ENCODE peak calls at places on chromosomes 1 and 21, in nine cellular contexts. D, F, J, Z, V, E, I, X and N are unnamed samples.

GRCh38 chr1:112881742-112882127 is 74.3 kb downstream of the SLC16A1 start:
- DNase-seq in D (peak), F (no peak), J (peak), Z (no peak), V (no peak), E (no peak), I (no peak), X (no peak), N (no peak)

GRCh38 chr21:38380391-38381137 is 117.7 kb downstream of the ERG start:
- DNase-seq in D (peak), F (peak), J (no peak), Z (no peak), V (peak), E (no peak), I (no peak), X (no peak), N (no peak)

GRCh38 chr1:11563560-11564069 is 84.7 kb downstream of the DISP3 start:
- DNase-seq in D (no peak), F (no peak), J (no peak), Z (no peak), V (peak), E (no peak), I (no peak), X (no peak), N (no peak)

GRCh38 chr1:55827350-55827749 is 612.2 kb upstream of the USP24 start:
- DNase-seq in D (peak), F (peak), J (peak), Z (no peak), V (peak), E (no peak), I (no peak), X (no peak), N (no peak)

GRCh38 chr1:113140588-113141446 is 67.8 kb downstream of the LRIG2 start:
- DNase-seq in D (peak), F (peak), J (peak), Z (peak), V (peak), E (peak), I (no peak), X (peak), N (peak)

GRCh38 chr1:227192163-227192562 is 126.1 kb downstream of the CDC42BPA start:
- DNase-seq in D (peak), F (peak), J (peak), Z (peak), V (peak), E (peak), I (no peak), X (no peak), N (no peak)

GRCh38 chr1:41700581-41700980 is 216.1 kb upstream of the EDN2 start:
- DNase-seq in D (no peak), F (no peak), J (no peak), Z (no peak), V (no peak), E (no peak), I (no peak), X (no peak), N (no peak)

GRCh38 chr1:197541411-197541810 is 233.9 kb downstream of the DENND1B start:
- DNase-seq in D (no peak), F (no peak), J (no peak), Z (no peak), V (no peak), E (no peak), I (no peak), X (no peak), N (no peak)

GRCh38 chr1:168879906-168880734 is 151.1 kb upstream of the DPT start:
- DNase-seq in D (no peak), F (no peak), J (peak), Z (peak), V (peak), E (peak), I (no peak), X (no peak), N (no peak)

GRCh38 chr1:110874303-110875215 is 1.6 kb downstream of the CD53 start:
- DNase-seq in D (no peak), F (no peak), J (no peak), Z (no peak), V (peak), E (no peak), I (no peak), X (no peak), N (no peak)

GRCh38 chr1:85058781-85059180 is 10.5 kb upstream of the MCOLN3 start:
- DNase-seq in D (no peak), F (no peak), J (no peak), Z (no peak), V (no peak), E (no peak), I (no peak), X (no peak), N (no peak)

GRCh38 chr1:201295861-201296260 is 12.6 kb downstream of the PKP1 start:
- DNase-seq in D (peak), F (peak), J (no peak), Z (no peak), V (peak), E (no peak), I (no peak), X (no peak), N (no peak)

GRCh38 chr1:206674745-206675175 is 9.9 kb upstream of the MAPKAPK2 start:
- DNase-seq in D (peak), F (peak), J (peak), Z (peak), V (peak), E (no peak), I (no peak), X (no peak), N (no peak)

GRCh38 chr1:239998312-239998649 is 93.4 kb upstream of the FMN2 start:
- DNase-seq in D (no peak), F (no peak), J (no peak), Z (no peak), V (no peak), E (no peak), I (no peak), X (no peak), N (no peak)

GRCh38 chr1:71294178-71294577 is 213.3 kb upstream of the ZRANB2 start:
- DNase-seq in D (peak), F (peak), J (no peak), Z (no peak), V (peak), E (no peak), I (no peak), X (no peak), N (no peak)

GRCh38 chr1:225412803-225413338 is 15.0 kb downstream of the LBR start:
- DNase-seq in D (no peak), F (no peak), J (no peak), Z (no peak), V (no peak), E (no peak), I (no peak), X (no peak), N (no peak)

GRCh38 chr1:54826226-54826816 is 25.2 kb upstream of the TTC22 start:
- DNase-seq in D (no peak), F (no peak), J (no peak), Z (no peak), V (no peak), E (no peak), I (no peak), X (no peak), N (no peak)

GRCh38 chr1:28374297-28374696 is 4.8 kb downstream of the PHACTR4 start:
- DNase-seq in D (peak), F (peak), J (no peak), Z (no peak), V (no peak), E (no peak), I (no peak), X (no peak), N (no peak)

GRCh38 chr1:160078392-160079195 is 2.7 kb upstream of the KCNJ9 start:
- DNase-seq in D (no peak), F (no peak), J (peak), Z (no peak), V (peak), E (no peak), I (no peak), X (no peak), N (no peak)

GRCh38 chr1:18972991-18973390 is 16.5 kb upstream of the IFFO2 start:
- DNase-seq in D (peak), F (no peak), J (no peak), Z (no peak), V (peak), E (no peak), I (no peak), X (no peak), N (no peak)

GRCh38 chr1:3912809-3913685 is 13.0 kb upstream of the C1orf174 start:
- DNase-seq in D (no peak), F (no peak), J (no peak), Z (no peak), V (no peak), E (no peak), I (no peak), X (no peak), N (no peak)

GRCh38 chr21:41877901-41878830 is 978 bp downstream of the PRDM15 start:
- DNase-seq in D (peak), F (peak), J (peak), Z (no peak), V (peak), E (no peak), I (no peak), X (no peak), N (no peak)

GRCh38 chr1:228902781-228903572 is 167.7 kb downstream of the RHOU start:
- DNase-seq in D (peak), F (peak), J (peak), Z (peak), V (peak), E (peak), I (peak), X (no peak), N (no peak)

GRCh38 chr1:233624289-233624688 is 10.4 kb downstream of the KCNK1 start:
- DNase-seq in D (no peak), F (no peak), J (no peak), Z (no peak), V (no peak), E (no peak), I (no peak), X (no peak), N (no peak)

GRCh38 chr1:206748348-206749034 is 22.1 kb upstream of the IL19 start:
- DNase-seq in D (no peak), F (no peak), J (no peak), Z (no peak), V (peak), E (no peak), I (no peak), X (no peak), N (no peak)

GRCh38 chr21:31683029-31683428 is 23.5 kb downstream of the SOD1 start:
- DNase-seq in D (no peak), F (no peak), J (no peak), Z (no peak), V (no peak), E (no peak), I (no peak), X (no peak), N (no peak)

GRCh38 chr1:154628122-154628405 is 20.1 kb upstream of the ADAR start:
- DNase-seq in D (no peak), F (no peak), J (no peak), Z (no peak), V (no peak), E (no peak), I (no peak), X (no peak), N (no peak)

GRCh38 chr1:154626456-154627246 is 18.7 kb upstream of the ADAR start:
- DNase-seq in D (no peak), F (no peak), J (no peak), Z (no peak), V (no peak), E (no peak), I (no peak), X (no peak), N (no peak)

GRCh38 chr1:154624756-154625643 is 17.0 kb upstream of the ADAR start:
- DNase-seq in D (peak), F (peak), J (no peak), Z (no peak), V (peak), E (no peak), I (no peak), X (no peak), N (no peak)

GRCh38 chr1:154629160-154630073 is 21.4 kb upstream of the ADAR start:
- DNase-seq in D (peak), F (no peak), J (no peak), Z (no peak), V (peak), E (no peak), I (no peak), X (no peak), N (no peak)

DNA sequence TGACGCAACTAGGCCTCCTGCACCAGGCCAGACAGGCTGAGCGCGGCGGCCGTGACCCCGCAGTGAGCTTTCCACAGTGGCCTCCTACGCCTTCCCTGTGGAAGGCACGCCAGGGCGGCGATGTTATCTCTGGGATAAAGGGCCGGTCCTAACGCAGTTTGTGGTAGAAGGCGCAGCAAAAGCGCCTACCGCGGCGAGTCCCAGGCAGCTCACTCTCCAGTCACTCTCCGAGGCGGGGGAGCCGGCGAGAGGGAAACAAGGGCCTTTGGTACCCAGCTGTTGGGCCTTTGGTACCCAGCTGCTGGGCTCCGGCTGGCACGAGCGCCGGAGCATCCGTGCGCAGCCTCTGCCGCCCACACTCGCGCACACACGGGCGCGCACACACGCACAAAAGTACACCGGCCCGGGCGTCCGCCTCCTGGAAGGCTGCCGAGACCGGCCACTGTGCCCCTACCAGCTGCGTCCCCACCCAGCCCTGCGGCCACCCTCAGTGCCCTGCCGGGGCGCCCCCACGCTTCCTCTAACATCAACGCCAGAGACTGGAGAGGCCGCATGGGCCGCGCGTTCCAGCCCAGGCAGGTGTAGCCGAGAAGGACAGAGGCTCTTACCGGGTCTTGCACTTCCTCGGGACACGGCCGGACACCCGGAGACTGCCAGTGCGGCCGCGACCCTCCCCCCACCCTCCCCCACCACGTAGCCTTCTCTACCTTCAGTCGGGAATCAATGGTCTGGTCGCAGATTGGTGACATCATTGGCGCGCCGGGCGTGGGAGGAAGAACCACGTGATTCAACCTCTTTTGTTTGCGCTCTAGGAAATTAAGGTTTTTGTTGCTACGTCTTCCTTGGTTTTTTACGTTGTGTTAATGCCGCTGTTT is 19.5 kb upstream of the ADAR start:
- DNase-seq in D (peak), F (peak), J (peak), Z (peak), V (peak), E (peak), I (peak), X (peak), N (peak)
- TF ChIP-seq CTCF in D (no peak), F (peak), J (no peak), Z (no peak), V (no peak), E (no peak), I (no peak), X (no peak), N (no peak)

GRCh38 chr1:94596260-94596659 is 54.7 kb upstream of the F3 start:
- DNase-seq in D (no peak), F (no peak), J (no peak), Z (no peak), V (no peak), E (no peak), I (no peak), X (no peak), N (no peak)
- TF ChIP-seq CTCF in D (no peak), F (no peak), J (no peak), Z (no peak), V (no peak), E (no peak), I (no peak), X (no peak), N (no peak)

GRCh38 chr1:211625040-211625439 is 46.1 kb upstream of the SLC30A1 start:
- DNase-seq in D (peak), F (peak), J (no peak), Z (peak), V (peak), E (no peak), I (no peak), X (no peak), N (no peak)
- TF ChIP-seq CTCF in D (peak), F (peak), J (no peak), Z (peak), V (peak), E (peak), I (no peak), X (no peak), N (no peak)

DNA sequence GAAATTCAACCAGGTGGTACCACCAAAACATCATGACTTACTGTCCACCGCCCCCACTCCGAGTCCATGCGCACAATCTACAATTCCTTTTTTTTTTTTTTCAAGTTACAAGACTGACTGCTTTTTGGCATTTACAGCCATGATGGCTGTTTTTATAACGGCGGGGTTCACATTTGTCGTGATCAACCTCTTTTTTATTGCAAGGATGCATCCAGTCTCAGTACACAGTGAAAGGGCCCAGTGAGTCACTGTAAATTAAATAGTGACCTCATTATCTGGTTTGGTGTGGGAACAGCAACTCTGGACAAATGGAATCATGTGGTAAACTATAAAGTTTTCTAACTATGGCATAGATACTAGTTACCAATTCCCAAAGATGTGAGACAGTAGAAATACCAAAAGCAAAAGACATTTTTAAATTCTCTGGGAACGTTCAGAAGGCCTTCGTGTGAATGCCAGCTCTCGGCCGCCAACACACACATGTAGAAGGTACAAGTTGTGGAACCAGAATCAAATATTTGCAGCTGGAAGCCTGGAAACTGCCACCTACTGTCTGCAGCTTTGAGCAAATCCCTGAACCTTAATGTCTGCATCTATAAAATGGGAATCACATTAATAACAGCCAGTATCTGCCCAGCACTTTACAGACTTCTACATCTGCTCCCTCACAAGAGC is 4.9 kb downstream of the GLIS1 start:
- DNase-seq in D (peak), F (peak), J (no peak), Z (no peak), V (no peak), E (no peak), I (no peak), X (no peak), N (no peak)
- TF ChIP-seq CTCF in D (no peak), F (no peak), J (no peak), Z (no peak), V (no peak), E (no peak), I (no peak), X (no peak), N (no peak)

GRCh38 chr1:214709241-214709640 is 106.2 kb downstream of the CENPF start:
- DNase-seq in D (peak), F (no peak), J (no peak), Z (no peak), V (no peak), E (no peak), I (no peak), X (no peak), N (no peak)
- TF ChIP-seq CTCF in D (no peak), F (no peak), J (no peak), Z (no peak), V (no peak), E (no peak), I (no peak), X (no peak), N (no peak)

DNA sequence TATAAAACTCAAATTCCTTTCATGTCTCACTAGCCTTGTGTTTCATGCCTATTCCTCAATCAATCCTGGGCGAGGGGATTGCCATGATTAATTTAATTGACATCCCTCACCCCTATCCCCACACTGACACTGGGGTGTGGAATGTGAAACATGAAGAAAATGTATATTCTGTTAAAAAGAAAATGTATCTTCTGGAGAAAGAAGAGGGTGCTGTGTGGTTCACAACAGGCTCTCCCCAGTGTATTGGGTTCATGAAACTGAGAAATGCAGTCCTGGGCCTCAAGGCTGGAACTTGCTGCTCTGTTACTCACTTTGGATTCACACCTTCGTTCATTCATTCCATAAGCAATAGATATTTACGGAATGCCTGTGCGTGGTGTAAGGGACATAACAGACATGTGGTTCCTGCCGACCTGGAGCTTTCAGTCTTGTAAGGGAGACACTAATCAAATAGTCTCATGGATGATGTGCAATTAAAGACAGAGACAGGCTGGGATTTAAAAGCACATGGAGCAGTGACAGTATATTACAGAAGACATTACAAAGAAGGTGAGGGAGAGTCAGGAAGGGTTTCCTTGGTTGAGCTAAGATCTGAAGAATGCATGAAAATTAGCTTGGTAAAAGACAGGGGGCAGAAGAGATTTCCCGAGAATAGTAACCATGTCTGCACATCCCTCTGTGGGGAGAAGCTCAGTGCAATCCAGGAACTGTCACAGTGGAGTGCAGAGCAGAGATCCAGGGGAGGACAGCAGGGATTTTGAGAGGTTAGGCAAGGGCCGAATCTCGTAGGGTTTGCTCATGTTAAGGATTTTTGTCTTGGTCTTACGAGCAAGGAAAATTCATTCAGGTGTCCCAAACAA is 32.2 kb downstream of the SERTAD4 start:
- DNase-seq in D (no peak), F (no peak), J (no peak), Z (no peak), V (peak), E (no peak), I (no peak), X (no peak), N (no peak)
- TF ChIP-seq CTCF in D (no peak), F (no peak), J (no peak), Z (peak), V (peak), E (peak), I (no peak), X (no peak), N (no peak)